ENCODE peak calls at places on chromosomes 2 and 18, in ten cellular contexts. I, T, M, N, O, F, P, Z, L and K are unnamed samples.

GRCh38 chr2:36753706-36754221 is 57.3 kb downstream of the VIT start:
- DNase-seq in I (no peak), T (peak; percentile 3), M (peak; percentile 61), N (no peak), O (no peak), F (no peak), P (no peak), Z (no peak), L (no peak), K (no peak)

GRCh38 chr2:121862286-121862685 is 106.8 kb downstream of the TSN start:
- DNase-seq in I (no peak), T (no peak), M (no peak), N (no peak), O (no peak), F (no peak), P (no peak), Z (no peak), L (no peak), K (no peak)

GRCh38 chr18:44123743-44124142 is 556.9 kb upstream of the SETBP1 start:
- DNase-seq in I (no peak), T (no peak), M (peak; percentile 55), N (no peak), O (no peak), F (no peak), P (no peak), Z (no peak), L (no peak), K (no peak)

GRCh38 chr2:164913011-164913410 is 42.3 kb downstream of the SLC38A11 start:
- DNase-seq in I (no peak), T (no peak), M (no peak), N (no peak), O (no peak), F (no peak), P (no peak), Z (no peak), L (no peak), K (no peak)

GRCh38 chr2:8615252-8616083 is 66.4 kb upstream of the ID2 start:
- DNase-seq in I (no peak), T (no peak), M (no peak), N (no peak), O (no peak), F (no peak), P (no peak), Z (no peak), L (peak; percentile 61), K (no peak)

GRCh38 chr18:48949051-48949605 is 1.6 kb downstream of the SMAD7 start:
- DNase-seq in I (peak; percentile 73), T (peak; percentile 34), M (no peak), N (no peak), O (no peak), F (peak; percentile 86), P (no peak), Z (no peak), L (peak; percentile 47), K (peak; percentile 61)

GRCh38 chr2:26352892-26353291 is 6.3 kb upstream of the ADGRF3 start:
- DNase-seq in I (no peak), T (no peak), M (peak; percentile 94), N (no peak), O (no peak), F (no peak), P (no peak), Z (no peak), L (no peak), K (peak; percentile 58)

GRCh38 chr2:127084611-127085031 is 22.3 kb downstream of the BIN1 start:
- DNase-seq in I (no peak), T (no peak), M (no peak), N (no peak), O (no peak), F (no peak), P (no peak), Z (no peak), L (no peak), K (peak; percentile 73)

GRCh38 chr2:237257471-237257951 is 156.5 kb downstream of the COL6A3 start:
- DNase-seq in I (peak; percentile 75), T (peak; percentile 75), M (no peak), N (no peak), O (peak; percentile 58), F (no peak), P (no peak), Z (no peak), L (peak; percentile 59), K (no peak)

GRCh38 chr2:183408562-183408961 is 284.3 kb downstream of the NUP35 start:
- DNase-seq in I (no peak), T (no peak), M (no peak), N (no peak), O (no peak), F (no peak), P (no peak), Z (no peak), L (no peak), K (no peak)

DNA sequence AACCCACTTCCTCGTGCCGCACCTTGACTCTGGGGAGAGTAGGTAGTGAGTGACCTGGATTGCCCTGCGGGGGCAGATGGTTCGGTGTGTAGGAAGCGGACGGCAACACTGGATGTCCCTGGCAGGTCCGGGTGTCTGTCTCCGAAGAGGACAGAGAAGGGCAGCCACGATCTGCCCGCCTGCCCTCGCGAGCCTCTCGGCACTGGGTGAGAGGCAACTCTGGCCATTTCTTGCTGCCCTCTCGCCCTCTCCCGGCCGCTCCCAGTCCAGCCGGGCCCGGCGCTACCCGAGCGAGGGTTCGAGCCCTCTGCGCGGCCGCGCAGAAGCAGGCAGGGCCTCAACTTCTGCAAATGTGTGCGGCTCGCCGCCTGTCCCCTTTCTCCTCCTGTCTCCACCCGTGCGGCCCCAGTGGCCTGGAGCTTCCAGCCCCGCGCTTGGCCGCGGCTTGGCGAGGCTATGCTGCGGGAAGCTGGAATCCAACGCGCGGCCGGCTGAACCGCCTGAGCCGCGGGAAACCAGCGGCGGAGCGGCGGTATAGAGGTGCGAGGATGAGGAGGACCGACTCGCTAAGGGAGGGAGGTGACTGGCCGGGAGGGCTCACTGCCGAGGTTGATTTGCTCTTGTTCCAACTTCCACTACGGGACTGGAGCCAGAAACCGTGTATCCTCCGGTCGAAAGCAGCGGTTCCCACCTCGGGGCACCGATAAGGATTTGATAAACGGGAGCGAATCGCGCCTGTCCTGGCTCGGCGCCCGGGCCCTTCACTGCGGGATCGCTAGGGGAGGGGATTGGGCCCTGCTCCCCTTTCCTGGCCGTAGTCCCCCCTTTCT is 1.5 kb downstream of the EPAS1 start:
- DNase-seq in I (peak; percentile 77), T (peak; percentile 73), M (no peak), N (peak; percentile 10), O (peak; percentile 69), F (peak; percentile 73), P (no peak), Z (peak; percentile 50), L (peak; percentile 79), K (peak; percentile 45)
- TF ChIP-seq CTCF in I (no peak), T (peak; percentile 20), M (no peak), N (no peak), O (no peak), F (no peak), P (no peak), Z (peak; percentile 35), L (peak; percentile 11), K (no peak)

GRCh38 chr2:46050027-46050426 is 247.2 kb upstream of the EPAS1 start:
- DNase-seq in I (no peak), T (no peak), M (peak; percentile 26), N (no peak), O (no peak), F (no peak), P (no peak), Z (no peak), L (no peak), K (no peak)

GRCh38 chr2:46047280-46047679 is 249.9 kb upstream of the EPAS1 start:
- DNase-seq in I (no peak), T (no peak), M (no peak), N (no peak), O (no peak), F (no peak), P (no peak), Z (no peak), L (no peak), K (no peak)

GRCh38 chr2:46053502-46054094 is 243.6 kb upstream of the EPAS1 start:
- DNase-seq in I (no peak), T (no peak), M (no peak), N (no peak), O (no peak), F (no peak), P (no peak), Z (no peak), L (no peak), K (peak; percentile 10)

GRCh38 chr2:46051103-46051502 is 246.1 kb upstream of the EPAS1 start:
- DNase-seq in I (no peak), T (no peak), M (no peak), N (no peak), O (no peak), F (no peak), P (no peak), Z (no peak), L (no peak), K (no peak)

DNA sequence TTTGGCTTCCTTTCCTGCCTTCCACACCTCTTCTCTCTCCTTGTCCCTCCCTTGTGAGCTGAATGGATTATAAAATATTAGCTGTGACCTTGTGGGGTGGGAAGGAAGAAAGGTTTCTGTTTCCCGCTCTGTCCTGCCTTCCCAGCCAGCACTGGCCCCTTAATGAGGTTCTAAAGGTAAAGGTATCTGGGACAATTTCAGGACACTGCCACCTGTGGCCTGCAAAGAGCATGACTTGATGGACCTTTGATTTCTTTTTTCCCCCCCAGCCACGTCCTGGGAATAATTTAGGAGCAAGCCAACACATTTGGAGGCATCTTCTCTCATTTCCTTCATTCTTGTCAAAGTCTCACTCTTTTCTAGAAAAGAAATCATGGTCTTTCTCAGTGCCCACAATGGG is 246.7 kb upstream of the EPAS1 start:
- DNase-seq in I (no peak), T (no peak), M (no peak), N (no peak), O (no peak), F (no peak), P (no peak), Z (no peak), L (no peak), K (no peak)
- TF ChIP-seq CTCF in I (no peak), T (peak; percentile 15), M (peak; percentile 34), N (peak; percentile 24), O (no peak), F (no peak), P (no peak), Z (peak; percentile 46), L (no peak), K (peak; percentile 13)

DNA sequence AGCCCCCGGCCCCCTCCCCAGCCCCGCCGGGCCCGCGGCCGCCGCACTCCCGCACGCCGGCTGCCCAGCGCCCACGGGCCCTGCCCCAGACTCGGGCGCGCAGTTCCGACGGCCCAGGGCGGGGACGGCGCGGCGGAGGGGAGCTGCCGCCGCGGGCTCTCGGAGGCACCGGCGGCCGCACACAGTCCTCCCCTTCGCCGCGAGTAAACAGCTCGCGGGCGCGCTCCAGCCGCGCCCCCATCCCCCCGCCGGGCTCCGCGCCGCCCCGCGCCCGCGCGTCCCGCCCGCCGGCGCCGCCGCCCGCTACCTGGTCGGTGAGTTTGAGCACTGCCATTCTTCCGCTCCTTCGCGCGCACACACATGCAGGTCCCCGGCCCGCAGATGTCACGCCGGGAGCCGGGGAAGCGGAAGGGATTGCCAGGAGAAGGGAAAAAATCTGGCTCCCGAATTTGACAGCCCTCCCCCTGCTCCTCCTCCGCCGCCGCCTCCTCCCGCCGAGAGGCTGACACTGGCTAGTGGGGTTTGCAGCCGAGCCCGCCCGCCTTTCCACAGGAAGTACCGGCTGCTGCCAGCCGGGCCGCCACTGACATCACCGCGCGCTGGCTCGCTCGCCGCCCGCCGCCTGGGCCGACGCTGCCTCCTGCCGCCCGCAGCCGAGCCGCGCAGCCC is at the start of gene ANKRD44:
- DNase-seq in I (peak; percentile 96), T (peak; percentile 82), M (peak; percentile 55), N (peak; percentile 76), O (peak; percentile 89), F (peak; percentile 87), P (peak; percentile 90), Z (peak; percentile 80), L (peak; percentile 95), K (peak; percentile 91)
- TF ChIP-seq CTCF in I (peak; percentile 46), T (no peak), M (peak; percentile 26), N (peak; percentile 49), O (no peak), F (no peak), P (peak; percentile 51), Z (no peak), L (peak; percentile 54), K (no peak)

GRCh38 chr2:118554616-118555015 is 292.8 kb downstream of the EN1 start:
- DNase-seq in I (no peak), T (peak; percentile 4), M (no peak), N (no peak), O (no peak), F (no peak), P (no peak), Z (no peak), L (no peak), K (no peak)
- TF ChIP-seq CTCF in I (no peak), T (peak; percentile 24), M (no peak), N (peak; percentile 32), O (no peak), F (no peak), P (no peak), Z (no peak), L (no peak), K (no peak)